ENCODE peak calls at places on chromosomes 16 and 17, in ten cellular contexts. B is spleen, H is K562, Q is transverse colon, C is GM12892, M is suprapubic skin, O is breast epithelium, K is stomach, E is esophagus muscularis mucosa, D is HepG2. R is an unnamed sample.

GRCh38 chr17:57038486-57038885 is 46.6 kb upstream of the AKAP1 start:
- DNase-seq in B (no peak), H (no peak), Q (no peak), C (no peak), M (no peak), O (no peak), K (no peak), E (no peak), D (no peak), R (no peak)

GRCh38 chr17:77107506-77108433 is 33.0 kb upstream of the SEC14L1 start:
- DNase-seq in B (no peak), H (peak), Q (peak), C (peak), M (no peak), O (no peak), K (no peak), E (no peak), D (no peak), R (no peak)

GRCh38 chr17:9911089-9911488 is 6.0 kb upstream of the RCVRN start:
- DNase-seq in B (peak), H (no peak), Q (no peak), C (no peak), M (no peak), O (no peak), K (no peak), E (no peak), D (no peak), R (no peak)

GRCh38 chr17:57262557-57262956 is 6.2 kb downstream of the MSI2 start:
- DNase-seq in B (no peak), H (no peak), Q (no peak), C (no peak), M (no peak), O (no peak), K (no peak), E (no peak), D (no peak), R (no peak)

GRCh38 chr16:74035816-74036215 is 260.8 kb upstream of the PSMD7 start:
- DNase-seq in B (no peak), H (peak), Q (no peak), C (no peak), M (no peak), O (no peak), K (no peak), E (no peak), D (peak), R (peak)

GRCh38 chr17:80254396-80255241 is 6.0 kb upstream of the RNF213 start:
- DNase-seq in B (no peak), H (peak), Q (peak), C (no peak), M (no peak), O (peak), K (peak), E (no peak), D (peak), R (no peak)

GRCh38 chr16:47493358-47494337 is 32.5 kb downstream of the PHKB start:
- DNase-seq in B (no peak), H (no peak), Q (no peak), C (no peak), M (no peak), O (no peak), K (no peak), E (no peak), D (no peak), R (no peak)

GRCh38 chr17:39132192-39132600 is 19.2 kb downstream of the PLXDC1 start:
- DNase-seq in B (no peak), H (peak), Q (no peak), C (no peak), M (no peak), O (no peak), K (no peak), E (no peak), D (no peak), R (no peak)

GRCh38 chr16:68760671-68761275 is 23.7 kb downstream of the CDH1 start:
- DNase-seq in B (no peak), H (peak), Q (peak), C (no peak), M (no peak), O (peak), K (no peak), E (no peak), D (peak), R (peak)

GRCh38 chr16:83924686-83925085 is 25.8 kb downstream of the MLYCD start:
- DNase-seq in B (peak), H (no peak), Q (no peak), C (no peak), M (no peak), O (no peak), K (no peak), E (no peak), D (no peak), R (no peak)

GRCh38 chr17:57135026-57135747 is 50.1 kb downstream of the AKAP1 start:
- DNase-seq in B (no peak), H (no peak), Q (no peak), C (no peak), M (no peak), O (no peak), K (no peak), E (no peak), D (no peak), R (no peak)

GRCh38 chr17:7562208-7562605 is 488 bp downstream of the SENP3 start:
- DNase-seq in B (no peak), H (no peak), Q (no peak), C (no peak), M (no peak), O (no peak), K (no peak), E (no peak), D (no peak), R (no peak)

GRCh38 chr16:35639233-35640205 is 2180.1 kb downstream of the TP53TG3F start:
- DNase-seq in B (no peak), H (no peak), Q (no peak), C (no peak), M (no peak), O (no peak), K (no peak), E (peak), D (no peak), R (no peak)

GRCh38 chr17:8253801-8254200 is 4.7 kb downstream of the PFAS start:
- DNase-seq in B (no peak), H (peak), Q (no peak), C (no peak), M (no peak), O (no peak), K (no peak), E (no peak), D (no peak), R (no peak)

GRCh38 chr16:89970011-89970410 is 21.5 kb downstream of the DEF8 start:
- DNase-seq in B (no peak), H (no peak), Q (no peak), C (no peak), M (no peak), O (no peak), K (no peak), E (no peak), D (no peak), R (no peak)

GRCh38 chr17:14926526-14927122 is 338.5 kb downstream of the PMP22 start:
- DNase-seq in B (no peak), H (peak), Q (peak), C (no peak), M (no peak), O (no peak), K (peak), E (no peak), D (peak), R (peak)

GRCh38 chr17:82603981-82604448 is 44.2 kb downstream of the WDR45B start:
- DNase-seq in B (no peak), H (peak), Q (peak), C (no peak), M (no peak), O (no peak), K (peak), E (no peak), D (no peak), R (no peak)
- TF ChIP-seq POLR2AphosphoS5 in B (peak), H (no peak), Q (peak), C (no peak), M (no peak), O (peak), K (peak), E (peak), D (no peak), R (no peak)

DNA sequence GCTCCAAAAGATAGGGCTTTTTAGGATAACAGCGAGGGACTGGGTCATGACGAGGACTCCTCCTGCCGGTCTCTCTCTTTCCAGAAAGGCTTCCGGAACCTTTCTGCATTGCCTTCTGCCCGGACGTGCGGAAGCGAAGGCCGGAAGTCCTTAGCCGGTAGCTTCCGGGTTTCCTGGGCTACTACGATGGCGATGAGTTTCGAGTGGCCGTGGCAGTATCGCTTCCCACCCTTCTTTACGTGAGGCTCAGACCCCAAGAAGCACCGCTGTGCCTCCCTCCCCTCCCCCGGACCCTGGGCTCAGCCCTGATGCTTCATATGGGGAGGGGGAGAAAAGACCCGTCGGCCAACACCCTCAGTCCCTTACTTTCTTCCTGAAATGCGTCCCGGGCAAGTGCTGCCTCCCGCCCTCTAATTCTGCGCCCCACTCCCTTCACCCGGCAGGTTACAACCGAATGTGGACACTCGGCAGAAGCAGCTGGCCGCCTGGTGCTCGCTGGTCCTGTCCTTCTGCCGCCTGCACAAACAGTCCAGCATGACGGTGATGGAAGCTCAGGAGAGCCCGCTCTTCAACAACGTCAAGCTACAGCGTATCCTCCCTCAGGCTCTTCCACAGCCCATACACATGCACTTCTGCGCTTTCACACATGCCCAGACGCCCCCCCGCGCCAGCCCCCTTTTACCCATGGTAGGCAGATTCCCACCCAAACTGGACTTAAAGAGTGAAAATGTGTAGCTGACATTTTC is at the start of gene VPS25:
- DNase-seq in B (peak), H (peak), Q (peak), C (peak), M (no peak), O (peak), K (peak), E (no peak), D (peak), R (peak)
- TF ChIP-seq POLR2A in B (no peak), H (peak), Q (peak), C (peak), M (peak), O (peak), K (peak), E (peak), D (peak), R (peak)

GRCh38 chr16:1363501-1364041 is 11.8 kb downstream of the GNPTG start:
- DNase-seq in B (peak), H (peak), Q (peak), C (peak), M (no peak), O (no peak), K (peak), E (no peak), D (peak), R (peak)
- TF ChIP-seq POLR2AphosphoS5 in B (peak), H (no peak), Q (no peak), C (no peak), M (no peak), O (no peak), K (peak), E (no peak), D (no peak), R (no peak)

DNA sequence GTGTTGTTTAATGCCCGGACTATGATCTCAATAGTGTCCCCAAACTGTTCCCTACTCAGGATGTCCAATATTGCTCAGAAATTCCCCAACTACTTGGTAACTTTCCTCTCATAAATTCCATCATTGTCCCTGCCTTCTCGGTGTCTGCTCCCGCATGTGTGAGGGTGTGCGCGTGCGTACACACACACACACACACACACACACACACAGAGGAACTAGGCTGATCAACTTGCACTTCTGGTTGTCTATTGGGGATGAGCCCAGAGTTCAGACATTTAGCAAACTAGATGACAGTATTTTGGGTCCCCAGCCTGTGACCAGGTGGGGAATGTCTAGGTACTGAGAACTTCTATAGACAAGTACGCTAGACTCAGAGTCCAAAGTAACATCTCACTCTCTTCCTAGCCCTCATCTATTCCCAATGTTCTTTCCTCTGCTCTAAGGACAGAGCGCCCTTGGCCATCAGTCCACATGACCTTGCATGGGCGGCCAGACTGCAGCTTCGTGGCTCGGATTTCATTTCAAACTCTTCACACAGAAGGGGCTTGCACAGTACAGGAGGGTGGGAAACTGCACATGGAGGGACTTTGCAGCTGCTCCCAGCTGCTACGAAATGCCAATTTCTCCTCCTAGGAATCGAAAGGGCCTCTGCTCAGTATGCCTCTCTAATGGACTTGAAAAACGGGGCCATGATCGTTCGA is 5.3 kb downstream of the HS3ST3A1 start:
- DNase-seq in B (no peak), H (peak), Q (no peak), C (no peak), M (no peak), O (no peak), K (no peak), E (no peak), D (no peak), R (no peak)
- TF ChIP-seq POLR2A in B (no peak), H (no peak), Q (no peak), C (no peak), M (no peak), O (no peak), K (no peak), E (no peak), D (no peak), R (no peak)

DNA sequence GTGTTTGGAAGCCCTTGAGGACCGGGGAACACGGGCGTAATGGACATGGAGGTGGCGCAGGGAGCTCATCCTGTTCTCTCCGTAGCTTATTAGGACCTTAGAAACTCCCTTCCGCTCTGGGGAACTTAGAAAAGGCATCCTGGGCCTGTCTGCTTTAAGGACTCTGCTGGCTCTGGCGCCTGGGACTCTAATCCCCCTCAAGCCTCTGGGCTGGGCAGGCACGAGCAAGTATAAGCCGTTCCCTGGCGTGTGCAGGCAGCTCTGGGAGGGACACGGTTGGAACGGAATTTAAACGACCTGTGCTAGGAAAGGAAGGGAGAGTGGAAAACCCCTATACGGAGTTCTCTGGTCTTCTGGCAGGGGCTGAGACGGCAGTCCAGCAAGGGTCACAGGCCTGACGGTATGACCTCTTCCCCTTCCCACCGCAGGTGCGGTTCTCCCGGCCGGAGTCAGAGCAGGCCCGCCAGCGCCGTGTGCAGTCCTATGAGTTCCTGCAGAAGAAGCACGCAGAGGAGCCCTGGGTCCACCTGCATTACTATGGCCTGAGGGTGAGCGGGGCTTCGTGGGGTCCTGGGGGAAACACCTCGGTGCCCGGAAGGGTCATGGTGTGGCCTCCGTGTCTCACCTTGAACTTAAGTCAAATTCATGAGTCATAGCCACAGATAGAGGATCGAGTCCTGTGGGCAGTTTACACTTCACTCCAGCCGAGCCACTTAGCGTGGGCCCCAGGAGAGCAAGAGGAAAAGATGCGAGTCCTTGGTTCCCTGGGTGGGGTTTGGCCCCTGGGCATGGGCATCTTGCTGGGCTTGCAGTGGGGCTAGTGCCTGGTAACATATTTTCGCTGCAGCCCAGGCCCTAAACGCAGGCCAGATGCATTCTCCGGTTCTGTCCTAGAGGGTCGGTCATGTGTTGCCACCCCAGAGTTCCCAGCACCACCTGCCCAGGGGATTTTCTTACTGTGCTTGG is 17.7 kb downstream of the POLR3E start:
- DNase-seq in B (peak), H (no peak), Q (no peak), C (no peak), M (peak), O (peak), K (peak), E (no peak), D (no peak), R (no peak)
- TF ChIP-seq POLR2AphosphoS5 in B (peak), H (no peak), Q (no peak), C (no peak), M (no peak), O (no peak), K (no peak), E (no peak), D (no peak), R (no peak)

DNA sequence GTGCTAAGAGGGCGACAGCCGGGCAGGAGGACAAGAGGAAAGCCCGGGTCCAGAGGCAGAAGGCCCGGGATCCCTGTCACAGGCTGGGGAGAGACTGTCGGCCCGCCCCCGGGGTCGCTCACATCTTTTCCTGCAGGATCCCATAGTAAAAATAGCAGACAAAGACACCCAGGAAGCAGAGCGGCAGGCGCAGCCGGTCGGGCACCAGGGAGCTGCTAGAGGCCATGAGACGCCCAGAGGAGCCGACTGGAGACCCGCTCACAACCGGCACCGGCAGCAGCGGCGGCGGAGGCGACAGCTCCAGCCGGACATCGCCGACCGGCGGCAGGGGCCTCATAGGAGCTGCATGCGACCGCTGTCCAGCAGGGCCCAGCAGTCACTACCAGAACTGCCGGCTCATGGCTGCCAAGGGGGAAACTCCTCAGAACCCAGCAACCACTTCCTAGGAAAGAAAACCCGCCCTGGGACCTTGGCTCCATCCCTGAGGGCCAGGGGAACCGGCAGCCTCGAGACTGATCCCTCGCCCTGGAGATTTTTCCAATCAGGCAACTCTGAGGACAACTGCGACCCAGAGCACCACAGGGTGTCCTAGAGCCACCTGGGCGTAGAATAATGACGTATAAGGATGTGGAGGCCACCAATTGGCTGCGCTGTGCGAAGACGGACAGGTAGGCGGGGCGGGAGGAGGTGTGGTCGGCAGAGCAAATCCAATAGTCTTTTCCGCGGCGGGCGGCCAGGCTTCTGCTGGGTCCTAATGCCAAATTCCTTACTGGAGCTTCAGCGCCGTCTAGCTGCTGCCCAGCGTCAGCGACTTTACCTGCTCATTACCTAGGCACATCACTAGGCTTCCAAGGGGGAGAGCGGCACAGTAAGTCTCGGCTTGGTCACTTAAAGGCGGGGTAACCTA is at the start of gene SLC35B1:
- DNase-seq in B (peak), H (peak), Q (peak), C (peak), M (peak), O (peak), K (peak), E (peak), D (peak), R (peak)
- TF ChIP-seq POLR2A in B (peak), H (peak), Q (peak), C (peak), M (no peak), O (peak), K (no peak), E (no peak), D (peak), R (peak)

R was measured in GM12891.